ENCODE peak calls at places on chromosomes 12 and 14, in four cellular contexts. One of them, this sample, is unnamed.

GRCh38 chr12:48039151-48039550 is 34.9 kb upstream of the COL2A1 start:
- DNase-seq in psoas muscle: no peak
- DNase-seq in NK-92 treated with Interleukin-12 subunit alpha and Interleukin-12 subunit beta, amount 100 ng/mL, for 24 hours: no peak
- DNase-seq in NCI-H524: no peak
- DNase-seq in this sample: no peak

GRCh38 chr12:19206493-19207077 is 77.1 kb downstream of the PLEKHA5 start:
- DNase-seq in NK-92 treated with Interleukin-12 subunit alpha and Interleukin-12 subunit beta, amount 100 ng/mL, for 24 hours: no peak
- DNase-seq in psoas muscle: no peak
- DNase-seq in NCI-H524: no peak
- DNase-seq in this sample: no peak

GRCh38 chr12:84756961-84757360 is 155.6 kb downstream of the SLC6A15 start:
- DNase-seq in psoas muscle: no peak
- DNase-seq in NK-92 treated with Interleukin-12 subunit alpha and Interleukin-12 subunit beta, amount 100 ng/mL, for 24 hours: no peak
- DNase-seq in NCI-H524: no peak
- DNase-seq in this sample: no peak

GRCh38 chr12:74043343-74043742 is 494.3 kb upstream of the ATXN7L3B start:
- DNase-seq in psoas muscle: no peak
- DNase-seq in NK-92 treated with Interleukin-12 subunit alpha and Interleukin-12 subunit beta, amount 100 ng/mL, for 24 hours: no peak
- DNase-seq in NCI-H524: no peak
- DNase-seq in this sample: no peak

GRCh38 chr12:42589465-42590323 is at the start of gene PRICKLE1:
- DNase-seq in psoas muscle: peak; percentile 72
- DNase-seq in NCI-H524: no peak
- DNase-seq in NK-92 treated with Interleukin-12 subunit alpha and Interleukin-12 subunit beta, amount 100 ng/mL, for 24 hours: no peak
- DNase-seq in this sample: no peak

GRCh38 chr12:103495783-103496456 is at the start of gene C12orf42:
- DNase-seq in NK-92 treated with Interleukin-12 subunit alpha and Interleukin-12 subunit beta, amount 100 ng/mL, for 24 hours: no peak
- DNase-seq in NCI-H524: peak; percentile 16
- DNase-seq in psoas muscle: no peak
- DNase-seq in this sample: no peak

GRCh38 chr12:55718020-55718419 is 2.2 kb upstream of the RDH5 start:
- DNase-seq in NCI-H524: no peak
- DNase-seq in psoas muscle: peak; percentile 48
- DNase-seq in NK-92 treated with Interleukin-12 subunit alpha and Interleukin-12 subunit beta, amount 100 ng/mL, for 24 hours: no peak
- DNase-seq in this sample: no peak

GRCh38 chr12:65742481-65742971 is 81.8 kb upstream of the HMGA2 start:
- DNase-seq in NK-92 treated with Interleukin-12 subunit alpha and Interleukin-12 subunit beta, amount 100 ng/mL, for 24 hours: no peak
- DNase-seq in NCI-H524: peak; percentile 32
- DNase-seq in psoas muscle: no peak
- DNase-seq in this sample: no peak

GRCh38 chr12:107843351-107844311 is 69.1 kb downstream of the ASCL4 start:
- DNase-seq in NCI-H524: no peak
- DNase-seq in NK-92 treated with Interleukin-12 subunit alpha and Interleukin-12 subunit beta, amount 100 ng/mL, for 24 hours: no peak
- DNase-seq in psoas muscle: no peak
- DNase-seq in this sample: no peak

GRCh38 chr12:108803428-108804105 is 53.8 kb downstream of the SSH1 start:
- DNase-seq in NCI-H524: peak; percentile 56
- DNase-seq in NK-92 treated with Interleukin-12 subunit alpha and Interleukin-12 subunit beta, amount 100 ng/mL, for 24 hours: peak; percentile 7
- DNase-seq in psoas muscle: no peak
- DNase-seq in this sample: peak; percentile 91

GRCh38 chr14:58705066-58705465 is 67.3 kb downstream of the DACT1 start:
- DNase-seq in psoas muscle: peak; percentile 67
- DNase-seq in NCI-H524: no peak
- DNase-seq in NK-92 treated with Interleukin-12 subunit alpha and Interleukin-12 subunit beta, amount 100 ng/mL, for 24 hours: no peak
- DNase-seq in this sample: no peak

GRCh38 chr14:103704708-103705107 is 10.5 kb downstream of the XRCC3 start:
- DNase-seq in psoas muscle: no peak
- DNase-seq in NCI-H524: no peak
- DNase-seq in NK-92 treated with Interleukin-12 subunit alpha and Interleukin-12 subunit beta, amount 100 ng/mL, for 24 hours: no peak
- DNase-seq in this sample: no peak

GRCh38 chr12:94305293-94305957 is 154.2 kb downstream of the CEP83 start:
- DNase-seq in NK-92 treated with Interleukin-12 subunit alpha and Interleukin-12 subunit beta, amount 100 ng/mL, for 24 hours: peak; percentile 28
- DNase-seq in psoas muscle: no peak
- DNase-seq in NCI-H524: no peak
- DNase-seq in this sample: no peak

GRCh38 chr14:35242599-35243311 is 49.4 kb upstream of the PSMA6 start:
- DNase-seq in NCI-H524: no peak
- DNase-seq in psoas muscle: no peak
- DNase-seq in NK-92 treated with Interleukin-12 subunit alpha and Interleukin-12 subunit beta, amount 100 ng/mL, for 24 hours: no peak
- DNase-seq in this sample: no peak

GRCh38 chr12:107196681-107197080 is 103.3 kb upstream of the CRY1 start:
- DNase-seq in NCI-H524: no peak
- DNase-seq in NK-92 treated with Interleukin-12 subunit alpha and Interleukin-12 subunit beta, amount 100 ng/mL, for 24 hours: no peak
- DNase-seq in psoas muscle: no peak
- DNase-seq in this sample: no peak

GRCh38 chr14:92481811-92482559 is 31.6 kb upstream of the RIN3 start:
- DNase-seq in NK-92 treated with Interleukin-12 subunit alpha and Interleukin-12 subunit beta, amount 100 ng/mL, for 24 hours: no peak
- DNase-seq in psoas muscle: no peak
- DNase-seq in NCI-H524: no peak
- DNase-seq in this sample: peak; percentile 48

GRCh38 chr12:54075974-54076373 is 22.3 kb downstream of the HOXC4 start:
- DNase-seq in psoas muscle: no peak
- DNase-seq in NK-92 treated with Interleukin-12 subunit alpha and Interleukin-12 subunit beta, amount 100 ng/mL, for 24 hours: no peak
- DNase-seq in NCI-H524: no peak
- DNase-seq in this sample: no peak

GRCh38 chr14:91230363-91231035 is 14.0 kb downstream of the GPR68 start:
- DNase-seq in psoas muscle: no peak
- DNase-seq in NK-92 treated with Interleukin-12 subunit alpha and Interleukin-12 subunit beta, amount 100 ng/mL, for 24 hours: no peak
- DNase-seq in NCI-H524: no peak
- DNase-seq in this sample: no peak

GRCh38 chr14:24079521-24080141 is 8.3 kb downstream of the CPNE6 start:
- DNase-seq in NCI-H524: peak; percentile 100
- DNase-seq in NK-92 treated with Interleukin-12 subunit alpha and Interleukin-12 subunit beta, amount 100 ng/mL, for 24 hours: no peak
- DNase-seq in psoas muscle: no peak
- DNase-seq in this sample: no peak

GRCh38 chr12:47982311-47982710 is 18.9 kb downstream of the TMEM106C start:
- DNase-seq in NCI-H524: no peak
- DNase-seq in psoas muscle: no peak
- DNase-seq in NK-92 treated with Interleukin-12 subunit alpha and Interleukin-12 subunit beta, amount 100 ng/mL, for 24 hours: no peak
- DNase-seq in this sample: no peak

GRCh38 chr14:24965934-24966593 is 83.9 kb downstream of the STXBP6 start:
- DNase-seq in psoas muscle: no peak
- DNase-seq in NCI-H524: no peak
- DNase-seq in NK-92 treated with Interleukin-12 subunit alpha and Interleukin-12 subunit beta, amount 100 ng/mL, for 24 hours: no peak
- DNase-seq in this sample: no peak

GRCh38 chr14:52044791-52045522 is 23.9 kb downstream of the NID2 start:
- DNase-seq in psoas muscle: no peak
- DNase-seq in NCI-H524: no peak
- DNase-seq in NK-92 treated with Interleukin-12 subunit alpha and Interleukin-12 subunit beta, amount 100 ng/mL, for 24 hours: no peak
- DNase-seq in this sample: no peak

GRCh38 chr12:34218193-34219045 is 196.1 kb downstream of the ALG10 start:
- DNase-seq in psoas muscle: no peak
- DNase-seq in NK-92 treated with Interleukin-12 subunit alpha and Interleukin-12 subunit beta, amount 100 ng/mL, for 24 hours: peak; percentile 11
- DNase-seq in NCI-H524: peak; percentile 15
- DNase-seq in this sample: peak; percentile 85